ENCODE peak calls at places on chromosomes 3 and 15, in six cellular contexts. J, C, Q, N, U and G are unnamed samples.

GRCh38 chr15:69275104-69275670 is 23.5 kb upstream of the PAQR5 start:
- DNase-seq in J (no peak), N (peak; percentile 42), Q (no peak), C (no peak), U (no peak), G (no peak)

GRCh38 chr15:60508442-60508841 is 29.5 kb upstream of the ICE2 start:
- DNase-seq in Q (no peak), C (no peak), U (no peak), N (no peak), J (no peak), G (no peak)

GRCh38 chr15:63473999-63474809 is 30.2 kb upstream of the USP3 start:
- DNase-seq in C (peak; percentile 89), U (no peak), Q (peak; percentile 53), J (no peak), N (peak; percentile 90), G (no peak)

GRCh38 chr3:94543161-94543560 is 480.3 kb downstream of the NSUN3 start:
- DNase-seq in J (no peak), Q (no peak), U (no peak), N (no peak), C (no peak), G (no peak)

GRCh38 chr15:75672646-75673425 is 25.1 kb downstream of the SNX33 start:
- DNase-seq in N (peak; percentile 91), C (no peak), J (no peak), Q (peak; percentile 67), U (peak; percentile 78), G (no peak)

GRCh38 chr3:113560845-113561623 is 28.7 kb downstream of the SIDT1 start:
- DNase-seq in J (no peak), C (no peak), U (no peak), Q (no peak), N (no peak), G (no peak)

GRCh38 chr15:54518145-54518941 is 540.1 kb downstream of the UNC13C start:
- DNase-seq in Q (no peak), U (no peak), C (no peak), N (no peak), J (no peak), G (no peak)

GRCh38 chr15:56739474-56739873 is 6.2 kb upstream of the ZNF280D start:
- DNase-seq in J (no peak), Q (no peak), U (no peak), C (no peak), N (no peak), G (no peak)

GRCh38 chr3:120764206-120764605 is 21.7 kb downstream of the GTF2E1 start:
- DNase-seq in N (no peak), U (no peak), J (no peak), Q (no peak), C (no peak), G (no peak)

GRCh38 chr3:182795383-182795782 is 2.1 kb downstream of the ATP11B start:
- DNase-seq in U (no peak), N (no peak), Q (no peak), J (no peak), C (peak; percentile 65), G (no peak)

GRCh38 chr15:70528816-70529215 is 234.5 kb downstream of the UACA start:
- DNase-seq in C (no peak), Q (no peak), J (peak; percentile 43), N (no peak), U (no peak), G (no peak)

GRCh38 chr3:113212155-113212844 is 943 bp downstream of the BOC start:
- DNase-seq in C (no peak), N (no peak), J (no peak), U (peak; percentile 76), Q (peak; percentile 34), G (no peak)

GRCh38 chr3:66407281-66408218 is 93.3 kb downstream of the LRIG1 start:
- DNase-seq in J (peak; percentile 73), C (peak; percentile 86), U (no peak), Q (peak; percentile 85), N (peak; percentile 55), G (no peak)

DNA sequence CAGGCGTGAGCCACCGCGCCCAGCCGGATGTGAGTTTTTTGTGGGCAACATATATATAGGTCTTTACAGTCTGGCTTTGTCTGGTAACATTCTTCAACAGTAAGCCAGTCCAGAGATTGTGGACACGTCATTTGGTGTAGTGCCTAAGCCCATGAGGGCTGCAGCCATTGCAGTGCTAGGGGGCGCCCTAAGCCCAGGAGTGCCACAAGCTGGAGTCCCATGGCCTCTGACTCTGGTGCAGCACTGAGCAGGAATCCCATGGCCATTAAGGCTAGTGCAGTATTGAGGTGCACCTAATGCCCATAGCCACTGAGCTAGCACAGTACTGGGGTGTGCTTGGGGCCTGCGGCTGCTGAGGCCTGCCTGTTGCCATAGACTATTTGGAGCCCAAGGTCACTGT is 136.4 kb upstream of the NDN start:
- DNase-seq in U (no peak), J (no peak), Q (no peak), C (no peak), N (no peak), G (no peak)
- TF ChIP-seq CTCF in U (no peak), J (no peak), Q (no peak), C (no peak), N (no peak), G (peak; percentile 10)

GRCh38 chr3:150407818-150408231 is 273 bp upstream of the TSC22D2 start:
- DNase-seq in U (no peak), C (peak; percentile 51), Q (peak; percentile 98), N (peak; percentile 74), J (no peak), G (no peak)
- H3K4me1 ChIP-seq in U (peaks cover 7% of the 10 kb centered on the region), C (peaks cover 4% of the 10 kb centered on the region), Q (peaks cover 11% of the 10 kb centered on the region), N (no peaks in the 10 kb centered on the region), J (peaks cover 15% of the 10 kb centered on the region), G (peaks cover 25% of the 10 kb centered on the region)

DNA sequence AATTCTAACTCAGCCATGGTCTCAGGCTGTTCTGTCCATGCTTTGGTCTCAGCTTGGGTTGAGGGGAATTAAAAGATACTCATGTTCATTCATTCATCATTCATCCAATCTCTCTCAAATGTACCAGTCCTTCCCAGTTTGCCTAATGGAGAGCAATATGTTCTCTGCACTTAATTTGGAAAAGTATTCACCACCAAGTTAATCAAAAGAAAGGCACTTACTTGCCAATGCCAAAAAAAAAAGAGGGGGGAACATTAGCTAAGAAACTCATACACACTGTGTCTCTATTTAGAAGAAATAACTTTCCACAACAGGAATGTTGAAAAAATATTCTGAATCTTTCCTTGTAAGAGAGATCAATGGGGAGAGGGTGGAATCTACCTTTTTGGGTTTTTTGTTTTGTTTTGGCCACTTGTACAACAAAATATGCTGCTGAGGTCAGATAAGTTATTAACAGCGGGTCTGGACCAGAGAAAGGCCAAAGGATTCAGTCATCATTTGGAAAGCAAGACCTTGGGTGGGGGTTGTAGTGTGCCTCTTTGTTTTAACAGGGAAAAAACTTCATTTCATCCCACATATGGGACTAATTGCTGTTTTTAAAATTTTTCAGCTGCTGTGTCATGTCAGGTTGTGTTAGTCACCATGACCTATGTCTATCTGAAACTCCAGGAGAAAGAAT is 152.3 kb downstream of the FBN1 start:
- DNase-seq in Q (no peak), N (peak; percentile 95), J (no peak), C (no peak), U (no peak), G (no peak)
- H3K36me3 ChIP-seq in Q (no peaks in the 10 kb centered on the region), N (peaks cover 42% of the 10 kb centered on the region), J (peaks cover 66% of the 10 kb centered on the region), C (peaks cover 14% of the 10 kb centered on the region), U (no peaks in the 10 kb centered on the region), G (peaks cover 11% of the 10 kb centered on the region)

GRCh38 chr3:40677321-40677720 is 152.6 kb downstream of the ZNF621 start:
- DNase-seq in N (no peak), C (no peak), J (no peak), U (no peak), Q (no peak), G (no peak)

GRCh38 chr3:40677749-40678148 is 153.0 kb downstream of the ZNF621 start:
- DNase-seq in Q (no peak), U (no peak), J (no peak), N (no peak), C (no peak), G (no peak)

GRCh38 chr3:40680685-40681657 is 156.2 kb downstream of the ZNF621 start:
- DNase-seq in U (no peak), Q (no peak), C (no peak), J (no peak), N (no peak), G (no peak)

GRCh38 chr3:40679289-40679688 is 154.5 kb downstream of the ZNF621 start:
- DNase-seq in Q (no peak), U (no peak), J (no peak), C (no peak), N (no peak), G (no peak)

DNA sequence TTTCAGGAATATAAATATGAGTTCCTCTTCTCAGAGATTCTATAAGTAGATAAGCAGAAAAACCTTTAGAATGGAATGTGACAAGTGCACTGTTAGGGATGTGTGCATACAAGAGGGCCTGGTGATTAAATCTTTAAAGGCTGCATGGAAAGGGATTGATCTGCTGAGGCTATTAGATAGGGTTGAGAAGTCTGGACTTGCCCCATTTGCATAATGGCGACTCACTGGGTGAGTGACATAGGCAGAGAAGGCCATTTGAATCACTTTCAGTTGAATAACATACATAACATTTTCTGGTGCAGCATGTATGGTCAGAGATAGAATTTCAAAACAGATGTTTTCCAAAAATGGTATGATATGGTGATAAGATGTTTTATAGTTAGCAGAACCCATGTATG is 156.9 kb downstream of the ZNF621 start:
- DNase-seq in N (no peak), J (no peak), U (no peak), C (no peak), Q (no peak), G (no peak)
- TF ChIP-seq CTCF in N (no peak), J (no peak), U (no peak), C (no peak), Q (no peak), G (no peak)

GRCh38 chr3:123080864-123081562 is 14.2 kb downstream of the PDIA5 start:
- DNase-seq in N (no peak), C (no peak), Q (no peak), U (no peak), J (no peak), G (no peak)

GRCh38 chr3:123084192-123084591 is 17.4 kb downstream of the PDIA5 start:
- DNase-seq in N (no peak), Q (peak; percentile 36), J (no peak), C (no peak), U (no peak), G (no peak)

GRCh38 chr3:123083446-123084124 is 16.8 kb downstream of the PDIA5 start:
- DNase-seq in Q (no peak), C (no peak), U (no peak), J (no peak), N (no peak), G (no peak)

GRCh38 chr3:123082370-123083065 is 15.7 kb downstream of the PDIA5 start:
- DNase-seq in C (no peak), J (no peak), N (no peak), U (no peak), Q (no peak), G (no peak)

GRCh38 chr3:123081718-123082369 is 15.0 kb downstream of the PDIA5 start:
- DNase-seq in J (no peak), U (no peak), N (no peak), C (no peak), Q (no peak), G (no peak)
- H3K4me1 ChIP-seq in J (peaks cover 90% of the 10 kb centered on the region), U (peaks cover 45% of the 10 kb centered on the region), N (peaks cover 37% of the 10 kb centered on the region), C (no peaks in the 10 kb centered on the region), Q (peaks cover 71% of the 10 kb centered on the region), G (peaks cover 13% of the 10 kb centered on the region)

GRCh38 chr15:59178151-59178705 is 28.4 kb upstream of the LDHAL6B start:
- DNase-seq in J (no peak), U (no peak), N (no peak), Q (no peak), C (peak; percentile 43), G (peak; percentile 55)
- H3K36me3 ChIP-seq in J (peaks cover 19% of the 10 kb centered on the region), U (no peaks in the 10 kb centered on the region), N (peaks cover 9% of the 10 kb centered on the region), Q (no peaks in the 10 kb centered on the region), C (peaks cover 69% of the 10 kb centered on the region), G (peaks cover 79% of the 10 kb centered on the region)

GRCh38 chr3:105827959-105828358 is 40.9 kb downstream of the CBLB start:
- DNase-seq in Q (no peak), N (peak; percentile 90), C (peak; percentile 62), U (no peak), J (peak; percentile 69), G (no peak)
- TF ChIP-seq CTCF in Q (no peak), N (peak; percentile 62), C (no peak), U (no peak), J (no peak), G (peak; percentile 22)